ENCODE peak calls at places on chromosomes 13 and 19, in ten cellular contexts. X, O, Z, Q, F, I, C, T, G and D are unnamed samples.

GRCh38 chr13:99285432-99286182 is 21.6 kb downstream of the GPR183 start:
- DNase-seq in F (no peak), T (peak; percentile 45), X (no peak), O (no peak), I (no peak), Z (no peak), C (no peak), G (no peak), Q (no peak), D (no peak)

GRCh38 chr13:25213716-25214115 is 41.6 kb upstream of the AMER2 start:
- DNase-seq in O (no peak), Q (no peak), G (no peak), Z (no peak), F (peak; percentile 56), C (no peak), T (no peak), I (no peak), X (no peak), D (no peak)

GRCh38 chr19:15292847-15293582 is 39.3 kb downstream of the BRD4 start:
- DNase-seq in O (no peak), Q (peak; percentile 42), T (no peak), F (no peak), C (no peak), Z (peak; percentile 76), I (no peak), X (no peak), G (no peak), D (no peak)

GRCh38 chr13:50613356-50613831 is 230.1 kb downstream of the DLEU7 start:
- DNase-seq in F (no peak), O (no peak), Q (peak; percentile 53), G (no peak), T (no peak), X (no peak), Z (no peak), I (no peak), C (no peak), D (no peak)

GRCh38 chr13:35566340-35566739 is 89.9 kb upstream of the MAB21L1 start:
- DNase-seq in T (no peak), F (no peak), C (no peak), I (no peak), G (no peak), X (no peak), O (no peak), Z (no peak), Q (peak; percentile 9), D (no peak)

GRCh38 chr19:10643968-10644290 is 10.2 kb upstream of the ILF3 start:
- DNase-seq in I (no peak), T (no peak), C (no peak), F (no peak), G (no peak), X (no peak), Q (no peak), Z (no peak), O (no peak), D (no peak)

GRCh38 chr13:74929436-74929835 is 552.5 kb downstream of the TBC1D4 start:
- DNase-seq in F (peak; percentile 61), X (no peak), C (no peak), G (no peak), Q (no peak), I (no peak), O (no peak), Z (no peak), T (no peak), D (no peak)

GRCh38 chr13:97257800-97258799 is 36.0 kb downstream of the MBNL2 start:
- DNase-seq in T (peak; percentile 75), Q (peak; percentile 98), F (peak; percentile 82), X (no peak), I (no peak), G (no peak), C (no peak), Z (no peak), O (no peak), D (peak; percentile 79)

GRCh38 chr13:53953205-53953604 is 924.6 kb downstream of the OLFM4 start:
- DNase-seq in X (no peak), O (no peak), G (no peak), Q (no peak), F (no peak), I (no peak), T (no peak), Z (no peak), C (no peak), D (no peak)

GRCh38 chr19:58352760-58353671 is at the start of gene A1BG:
- DNase-seq in I (no peak), Z (no peak), O (no peak), G (no peak), X (no peak), Q (no peak), T (no peak), F (no peak), C (no peak), D (no peak)

GRCh38 chr13:24270639-24271131 is 38.7 kb upstream of the C1QTNF9 start:
- DNase-seq in Q (peak; percentile 47), C (peak; percentile 70), O (peak; percentile 30), G (peak; percentile 40), I (no peak), T (peak; percentile 39), Z (no peak), X (peak; percentile 42), F (no peak), D (peak; percentile 64)

GRCh38 chr13:75547917-75548316 is 1.7 kb upstream of the UCHL3 start:
- DNase-seq in F (no peak), X (no peak), Z (no peak), O (no peak), T (no peak), C (no peak), G (no peak), Q (no peak), I (no peak), D (no peak)

GRCh38 chr19:56764296-56764695 is 76.2 kb downstream of the PEG3 start:
- DNase-seq in Q (no peak), I (no peak), G (no peak), Z (peak; percentile 1), O (no peak), X (no peak), F (peak; percentile 5), T (no peak), C (no peak), D (no peak)

GRCh38 chr13:102901615-102902305 is 55.9 kb downstream of the ERCC5 start:
- DNase-seq in C (no peak), O (no peak), F (peak; percentile 5), Q (no peak), I (no peak), Z (no peak), X (no peak), G (no peak), T (no peak), D (no peak)

GRCh38 chr19:31064486-31064885 is 284.8 kb downstream of the TSHZ3 start:
- DNase-seq in I (no peak), T (no peak), F (no peak), Z (no peak), X (no peak), G (no peak), C (no peak), Q (no peak), O (no peak), D (no peak)

GRCh38 chr13:98508280-98509074 is 68.4 kb downstream of the STK24 start:
- DNase-seq in Q (peak; percentile 71), F (no peak), I (no peak), T (no peak), C (no peak), G (no peak), Z (no peak), O (no peak), X (no peak), D (peak; percentile 37)

GRCh38 chr19:41219924-41220567 is 1.0 kb downstream of the AXL start:
- DNase-seq in T (peak; percentile 66), O (no peak), X (no peak), I (no peak), G (no peak), F (peak; percentile 27), Q (peak; percentile 64), Z (no peak), C (peak; percentile 18), D (no peak)

GRCh38 chr19:17779281-17779930 is 15.5 kb upstream of the B3GNT3 start:
- DNase-seq in I (no peak), T (no peak), X (no peak), F (peak; percentile 84), C (peak; percentile 43), Z (no peak), O (peak; percentile 53), G (no peak), Q (peak; percentile 38), D (no peak)

GRCh38 chr19:9970481-9970880 is 34.2 kb upstream of the OLFM2 start:
- DNase-seq in Q (no peak), F (no peak), G (no peak), Z (no peak), X (no peak), I (no peak), C (no peak), O (no peak), T (no peak), D (no peak)

GRCh38 chr19:29292146-29292545 is 79.2 kb upstream of the UQCRFS1 start:
- DNase-seq in Z (no peak), F (no peak), I (no peak), O (no peak), Q (no peak), C (no peak), X (no peak), T (no peak), G (no peak), D (no peak)

GRCh38 chr19:48186015-48186414 is 15.5 kb downstream of the ZSWIM9 start:
- DNase-seq in F (no peak), G (no peak), I (no peak), Z (peak; percentile 36), C (no peak), X (no peak), O (no peak), T (no peak), Q (no peak), D (no peak)